ENCODE peak calls at places on chromosomes 2 and 18, in nine cellular contexts. B, V, D, R, M, L, N, J and W are unnamed samples.

GRCh38 chr2:108145551-108145950 is 94.2 kb upstream of the SULT1C3 start:
- DNase-seq in D (no peak), L (no peak), M (no peak), R (peak), V (no peak), B (peak), J (no peak), N (no peak), W (no peak)

GRCh38 chr2:200812122-200813022 is 662 bp downstream of the BZW1 start:
- DNase-seq in R (peak), B (peak), M (peak), J (peak), D (peak), N (no peak), V (peak), L (peak), W (no peak)

GRCh38 chr2:47631840-47632398 is 151.0 kb upstream of the MSH6 start:
- DNase-seq in V (peak), J (no peak), D (peak), N (peak), R (peak), M (peak), B (peak), L (peak), W (no peak)

GRCh38 chr2:155696561-155696960 is 636.0 kb downstream of the NR4A2 start:
- DNase-seq in D (no peak), V (no peak), B (no peak), R (no peak), J (no peak), M (no peak), L (no peak), N (no peak), W (no peak)

GRCh38 chr18:22451796-22452195 is 34.1 kb upstream of the CTAGE1 start:
- DNase-seq in B (peak), V (no peak), J (no peak), D (no peak), N (no peak), R (no peak), M (no peak), L (no peak), W (no peak)

GRCh38 chr2:119879502-119879901 is 119.8 kb downstream of the PTPN4 start:
- DNase-seq in V (no peak), M (no peak), L (no peak), B (no peak), R (no peak), N (no peak), D (no peak), J (no peak), W (no peak)

GRCh38 chr2:3116371-3116770 is 261.2 kb downstream of the EIPR1 start:
- DNase-seq in V (no peak), N (no peak), R (no peak), J (no peak), M (no peak), B (no peak), D (no peak), L (no peak), W (no peak)

GRCh38 chr2:238998775-238999174 is 150.9 kb downstream of the TWIST2 start:
- DNase-seq in M (no peak), B (no peak), D (no peak), N (no peak), R (no peak), J (no peak), L (no peak), V (no peak), W (no peak)

GRCh38 chr2:16717477-16717876 is 51.8 kb upstream of the CYRIA start:
- DNase-seq in L (no peak), B (peak), J (no peak), D (peak), N (no peak), R (no peak), V (no peak), M (no peak), W (no peak)

GRCh38 chr18:48122376-48122775 is 191.9 kb upstream of the SMAD2 start:
- DNase-seq in D (no peak), V (no peak), N (no peak), M (no peak), B (no peak), R (no peak), J (no peak), L (no peak), W (no peak)

GRCh38 chr2:11573418-11574175 is 39.8 kb downstream of the GREB1 start:
- DNase-seq in R (peak), L (no peak), B (no peak), M (peak), V (no peak), J (no peak), D (no peak), N (no peak), W (no peak)

GRCh38 chr2:31580321-31581117 is at the start of gene SRD5A2:
- DNase-seq in L (no peak), D (no peak), J (no peak), R (no peak), M (peak), B (peak), V (no peak), N (no peak), W (no peak)

GRCh38 chr2:67667054-67667908 is 270.1 kb downstream of the ETAA1 start:
- DNase-seq in N (no peak), R (no peak), L (no peak), V (no peak), D (no peak), B (no peak), J (no peak), M (no peak), W (no peak)

GRCh38 chr2:191869178-191869577 is 22.3 kb upstream of the CAVIN2 start:
- DNase-seq in J (peak), N (no peak), B (peak), R (peak), M (no peak), V (peak), L (no peak), D (no peak), W (no peak)

GRCh38 chr2:141498561-141498960 is 632.3 kb downstream of the LRP1B start:
- DNase-seq in N (no peak), D (no peak), L (no peak), R (no peak), M (no peak), V (no peak), J (no peak), B (no peak), W (no peak)

GRCh38 chr2:159925975-159926374 is 128.0 kb upstream of the CD302 start:
- DNase-seq in B (no peak), R (no peak), V (no peak), M (no peak), L (no peak), J (no peak), N (no peak), D (no peak), W (no peak)

GRCh38 chr2:7384773-7385349 is 467.6 kb downstream of the RNF144A start:
- DNase-seq in L (no peak), D (no peak), J (no peak), R (no peak), B (no peak), V (no peak), N (no peak), M (no peak), W (no peak)